ENCODE peak calls at places on chromosomes 4 and X, in seven cellular contexts. H is NCI-H1092, M is posterior vena cava, U is HEK293T, C is type B pancreatic cell, J is naive B cell, B is amniotic stem cell. O is an unnamed sample.

GRCh38 chrX:7943600-7944245 is 16.5 kb upstream of the PNPLA4 start:
- DNase-seq in H (peak), M (no peak), U (no peak), C (no peak), J (no peak), B (no peak), O (no peak)

GRCh38 chrX:71106427-71106826 is at the start of gene CXorf65:
- DNase-seq in H (no peak), M (no peak), U (no peak), C (no peak), J (no peak), B (no peak), O (no peak)

GRCh38 chr4:143083811-143084472 is 100.8 kb upstream of the USP38 start:
- DNase-seq in H (no peak), M (no peak), U (no peak), C (no peak), J (no peak), B (no peak), O (no peak)

GRCh38 chrX:22520128-22520828 is 247.6 kb downstream of the CBLL2 start:
- DNase-seq in H (no peak), M (no peak), U (no peak), C (no peak), J (no peak), B (no peak), O (no peak)

GRCh38 chrX:153981231-153981630 is 8.7 kb downstream of the TMEM187 start:
- DNase-seq in H (no peak), M (no peak), U (no peak), C (no peak), J (no peak), B (no peak), O (no peak)

GRCh38 chr4:54337007-54337406 is 107.9 kb downstream of the PDGFRA start:
- DNase-seq in H (no peak), M (no peak), U (no peak), C (no peak), J (no peak), B (no peak), O (no peak)

GRCh38 chr4:8176547-8177399 is 18.2 kb upstream of the ABLIM2 start:
- DNase-seq in H (no peak), M (no peak), U (peak), C (no peak), J (peak), B (no peak), O (no peak)

GRCh38 chrX:121307441-121307840 is 260.0 kb downstream of the GLUD2 start:
- DNase-seq in H (no peak), M (no peak), U (no peak), C (no peak), J (no peak), B (no peak), O (no peak)

GRCh38 chr4:38723726-38724506 is 58.9 kb downstream of the TLR10 start:
- DNase-seq in H (no peak), M (no peak), U (no peak), C (no peak), J (no peak), B (no peak), O (no peak)

GRCh38 chrX:141405878-141406492 is 163.7 kb upstream of the SPANXC start:
- DNase-seq in H (no peak), M (no peak), U (no peak), C (no peak), J (no peak), B (no peak), O (peak)

GRCh38 chr4:9765091-9765490 is 16.3 kb upstream of the DRD5 start:
- DNase-seq in H (no peak), M (no peak), U (peak), C (no peak), J (no peak), B (no peak), O (no peak)

GRCh38 chr4:148787831-148788477 is 345.7 kb upstream of the NR3C2 start:
- DNase-seq in H (no peak), M (no peak), U (peak), C (no peak), J (no peak), B (no peak), O (no peak)

GRCh38 chr4:147518846-147519767 is 38.2 kb downstream of the EDNRA start:
- DNase-seq in H (peak), M (no peak), U (peak), C (no peak), J (peak), B (peak), O (peak)

GRCh38 chr4:78648639-78649363 is 97.2 kb downstream of the ANXA3 start:
- DNase-seq in H (no peak), M (no peak), U (no peak), C (no peak), J (no peak), B (no peak), O (no peak)